ENCODE peak calls at places on chromosome 14, in five cellular contexts. C is HepG2, D is GM12878, K is endothelial cell of umbilical vein, P is HCT116. T is an unnamed sample.

GRCh38 chr14:103052407-103052806 is 4.9 kb downstream of the CDC42BPB start:
- DNase-seq in C (no peak), D (peak; percentile 53), K (no peak), P (no peak), T (no peak)

GRCh38 chr14:67420102-67420739 is 8.3 kb upstream of the PLEK2 start:
- DNase-seq in C (peak; percentile 32), D (no peak), K (no peak), P (no peak), T (no peak)

GRCh38 chr14:55074662-55075061 is 23.2 kb downstream of the MAPK1IP1L start:
- DNase-seq in C (no peak), D (peak; percentile 81), K (no peak), P (no peak), T (no peak)

GRCh38 chr14:61476737-61477410 is 155.5 kb downstream of the PRKCH start:
- DNase-seq in C (no peak), D (no peak), K (peak; percentile 100), P (no peak), T (peak; percentile 48)

GRCh38 chr14:87698496-87698895 is 294.5 kb downstream of the GALC start:
- DNase-seq in C (no peak), D (no peak), K (no peak), P (no peak), T (no peak)

GRCh38 chr14:35534884-35535793 is 1.2 kb downstream of the INSM2 start:
- DNase-seq in C (peak; percentile 61), D (no peak), K (peak; percentile 69), P (no peak), T (peak; percentile 63)

GRCh38 chr14:104689620-104690265 is 325 bp downstream of the INF2 start:
- DNase-seq in C (no peak), D (no peak), K (no peak), P (no peak), T (no peak)

GRCh38 chr14:69077841-69078240 is 75.1 kb downstream of the DCAF5 start:
- DNase-seq in C (no peak), D (no peak), K (peak; percentile 76), P (no peak), T (no peak)

GRCh38 chr14:84894254-84894653 is 635.7 kb upstream of the FLRT2 start:
- DNase-seq in C (no peak), D (no peak), K (no peak), P (no peak), T (no peak)

GRCh38 chr14:94655169-94655710 is 43.0 kb downstream of the SERPINA3 start:
- DNase-seq in C (no peak), D (no peak), K (no peak), P (no peak), T (no peak)

GRCh38 chr14:36105401-36105800 is 71.1 kb downstream of the PTCSC3 start:
- DNase-seq in C (peak; percentile 21), D (no peak), K (no peak), P (peak; percentile 40), T (no peak)

GRCh38 chr14:58865520-58866281 is 227.9 kb downstream of the DACT1 start:
- DNase-seq in C (no peak), D (no peak), K (no peak), P (no peak), T (no peak)
- H3K27ac ChIP-seq in C (no peak overlapping the region), D (no peak overlapping the region), K (no peak overlapping the region), P (no peak overlapping the region), T (no peak overlapping the region)

DNA sequence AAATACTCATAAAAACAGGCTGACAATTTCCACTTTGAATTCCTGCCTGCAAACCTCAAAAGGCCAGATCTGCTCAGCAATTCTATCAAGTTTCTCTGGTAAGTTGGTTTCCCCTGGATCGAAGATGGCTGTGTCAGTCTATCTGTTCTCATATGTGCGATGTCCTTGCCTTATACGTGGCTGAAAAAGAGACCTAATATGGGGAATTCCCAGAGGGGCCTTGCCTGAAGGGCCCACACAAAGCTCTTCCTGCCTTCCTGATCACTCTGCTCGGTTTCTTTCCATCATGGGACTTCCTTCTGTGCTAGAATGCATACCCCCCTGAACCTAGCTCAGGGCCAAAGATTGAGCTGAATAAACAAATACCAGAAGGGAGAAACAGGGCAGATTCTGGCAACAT is 13.2 kb downstream of the TCL1B start:
- DNase-seq in C (no peak), D (no peak), K (no peak), P (no peak), T (no peak)
- TF ChIP-seq POLR2A in C (no peak), D (no peak), K (no peak), P (no peak), T (no peak)

GRCh38 chr14:100825691-100826331 is at the start of gene MEG3:
- DNase-seq in C (no peak), D (no peak), K (peak; percentile 80), P (no peak), T (no peak)
- TF ChIP-seq POLR2AphosphoS5 in C (no peak), D (no peak), K (peak; percentile 94), P (no peak), T (peak; percentile 42)

GRCh38 chr14:59705866-59706265 is 129.3 kb upstream of the CCDC175 start:
- DNase-seq in C (no peak), D (no peak), K (no peak), P (no peak), T (no peak)

GRCh38 chr14:59699422-59699821 is 122.8 kb upstream of the CCDC175 start:
- DNase-seq in C (no peak), D (no peak), K (no peak), P (no peak), T (no peak)

GRCh38 chr14:59704054-59704453 is 127.4 kb upstream of the CCDC175 start:
- DNase-seq in C (no peak), D (no peak), K (no peak), P (no peak), T (no peak)

GRCh38 chr14:59707778-59708635 is 131.4 kb upstream of the CCDC175 start:
- DNase-seq in C (no peak), D (no peak), K (no peak), P (no peak), T (no peak)

GRCh38 chr14:59705245-59705644 is 128.6 kb upstream of the CCDC175 start:
- DNase-seq in C (no peak), D (no peak), K (no peak), P (no peak), T (no peak)
- H3K27ac ChIP-seq in C (no peak overlapping the region), D (no peak overlapping the region), K (no peak overlapping the region), P (no peak overlapping the region), T (no peak overlapping the region)

T was measured in stomach.